ENCODE peak calls at places on chromosomes 2 and 18, in six cellular contexts. R is activated T-cell treated with anti-CD3 and anti-CD28 coated beads, Interleukin-2, amount 50 U/mL, for 72 hours; D is frontal cortex; Z is substantia nigra; Y is activated CD8-positive, alpha-beta memory T cell treated with anti-CD3 and anti-CD28 coated beads for 48 hours; W is activated CD4-positive, alpha-beta T cell treated with anti-CD3 and anti-CD28 coated beads, Interleukin-2, amount 10 ng/mL, durations not matched to agents 7 days and 5 days. I is an unnamed sample.

GRCh38 chr2:109685453-109685852 is 71.3 kb downstream of the SOWAHC start:
- DNase-seq in W (no peak), Z (no peak), Y (no peak), D (no peak), R (no peak), I (no peak)

GRCh38 chr2:234135750-234136221 is 85.3 kb downstream of the SPP2 start:
- DNase-seq in R (peak; percentile 48), Y (peak; percentile 10), D (peak; percentile 66), Z (peak; percentile 31), W (peak; percentile 64), I (peak; percentile 5)

GRCh38 chr2:46270384-46270783 is 26.8 kb upstream of the EPAS1 start:
- DNase-seq in Y (no peak), Z (no peak), R (no peak), W (no peak), D (no peak), I (no peak)

GRCh38 chr2:226140594-226140993 is 659.0 kb downstream of the IRS1 start:
- DNase-seq in Y (no peak), W (no peak), R (no peak), Z (no peak), D (no peak), I (no peak)

GRCh38 chr2:240946046-240946445 is 39.9 kb downstream of the CROCC2 start:
- DNase-seq in Y (no peak), D (no peak), R (no peak), W (no peak), Z (no peak), I (no peak)

GRCh38 chr18:7772496-7772861 is 205.4 kb downstream of the PTPRM start:
- DNase-seq in Y (no peak), Z (no peak), R (no peak), D (no peak), W (no peak), I (no peak)

GRCh38 chr2:10242998-10243925 is 59.4 kb upstream of the HPCAL1 start:
- DNase-seq in Z (no peak), Y (no peak), D (no peak), W (no peak), R (no peak), I (no peak)

GRCh38 chr2:202317080-202317859 is 51.7 kb downstream of the NOP58 start:
- DNase-seq in D (peak; percentile 26), R (no peak), Z (peak; percentile 1), Y (no peak), W (no peak), I (no peak)

GRCh38 chr2:144554811-144555210 is 34.9 kb upstream of the ZEB2 start:
- DNase-seq in W (no peak), D (no peak), Z (no peak), Y (no peak), R (no peak), I (no peak)

GRCh38 chr2:200367155-200367554 is 60.7 kb downstream of the SPATS2L start:
- DNase-seq in D (no peak), W (no peak), Z (no peak), Y (no peak), R (no peak), I (no peak)

GRCh38 chr2:174590346-174590745 is 7.3 kb downstream of the WIPF1 start:
- DNase-seq in D (no peak), R (no peak), Y (no peak), W (peak; percentile 3), Z (no peak), I (no peak)

GRCh38 chr18:13406770-13407169 is 188.2 kb downstream of the LDLRAD4 start:
- DNase-seq in D (no peak), R (no peak), Z (no peak), Y (no peak), W (no peak), I (no peak)

GRCh38 chr2:676647-677055 is 555 bp downstream of the TMEM18 start:
- DNase-seq in Z (peak; percentile 100), D (peak; percentile 95), Y (peak; percentile 94), W (peak; percentile 94), R (peak; percentile 98), I (peak; percentile 90)

GRCh38 chr2:232540441-232541041 is 1.0 kb downstream of the CHRNG start:
- DNase-seq in D (no peak), Y (no peak), R (no peak), W (no peak), Z (no peak), I (no peak)

GRCh38 chr2:52874706-52875105 is 892.9 kb upstream of the CHAC2 start:
- DNase-seq in Y (no peak), Z (no peak), R (no peak), D (no peak), W (no peak), I (no peak)

GRCh38 chr2:127605691-127606277 is 40.2 kb upstream of the GPR17 start:
- DNase-seq in W (no peak), D (no peak), Z (no peak), R (no peak), Y (no peak), I (no peak)

GRCh38 chr2:1824202-1824905 is 80.0 kb upstream of the PXDN start:
- DNase-seq in Z (no peak), Y (no peak), W (no peak), R (no peak), D (no peak), I (no peak)

GRCh38 chr2:147463881-147464520 is 380.8 kb upstream of the ACVR2A start:
- DNase-seq in D (no peak), W (no peak), Z (no peak), R (no peak), Y (no peak), I (no peak)

GRCh38 chr2:136022747-136023146 is 37.3 kb upstream of the DARS1 start:
- DNase-seq in D (no peak), W (no peak), R (no peak), Y (no peak), Z (no peak), I (no peak)

I was measured in NCI-H1048.